ENCODE peak calls at places on chromosomes 6 and 20, in nine cellular contexts. G is lung, V is PC-9, O is OCI-LY7, Z is heart right ventricle, B is HCT116, R is breast epithelium, X is cardiac fibroblast, U is dorsolateral prefrontal cortex. Q is an unnamed sample.

GRCh38 chr6:140300331-140300730 is 925.9 kb upstream of the CITED2 start:
- DNase-seq in R (no peak), U (no peak), B (no peak), X (no peak), V (no peak), O (no peak), G (no peak), Z (no peak), Q (no peak)

GRCh38 chr6:48835421-48835958 is 627.6 kb downstream of the MMUT start:
- DNase-seq in U (no peak), V (peak), X (peak), O (no peak), B (no peak), R (no peak), Z (no peak), G (no peak), Q (no peak)

GRCh38 chr6:154555075-154555677 is 44.7 kb upstream of the CNKSR3 start:
- DNase-seq in G (no peak), U (no peak), O (no peak), B (no peak), R (no peak), X (peak), V (peak), Z (no peak), Q (no peak)

GRCh38 chr6:72621243-72622093 is at the start of gene KCNQ5:
- DNase-seq in V (peak), R (no peak), G (peak), B (no peak), Z (no peak), O (peak), X (peak), U (no peak), Q (no peak)

GRCh38 chr6:157709514-157709913 is 113.5 kb upstream of the SNX9 start:
- DNase-seq in R (no peak), O (no peak), G (no peak), U (no peak), B (no peak), Z (no peak), V (no peak), X (no peak), Q (no peak)

GRCh38 chr6:121443953-121444590 is 8.6 kb downstream of the GJA1 start:
- DNase-seq in V (no peak), B (no peak), U (no peak), X (peak), G (no peak), Z (peak), O (no peak), R (no peak), Q (no peak)

GRCh38 chr6:70312165-70312564 is 9.3 kb upstream of the COL9A1 start:
- DNase-seq in B (peak), V (peak), X (peak), O (no peak), Z (no peak), U (no peak), G (no peak), R (no peak), Q (no peak)

GRCh38 chr20:1644101-1644962 is 13.2 kb downstream of the SIRPG start:
- DNase-seq in O (no peak), B (no peak), U (no peak), X (no peak), G (no peak), R (no peak), Z (no peak), V (no peak), Q (no peak)

GRCh38 chr6:34246563-34247391 is 2.0 kb downstream of the SMIM29 start:
- DNase-seq in X (peak), V (peak), R (no peak), U (no peak), O (peak), G (no peak), Z (no peak), B (no peak), Q (no peak)

GRCh38 chr6:63272397-63272796 is 47.4 kb downstream of the LGSN start:
- DNase-seq in Z (no peak), X (peak), R (no peak), G (no peak), V (no peak), O (peak), U (no peak), B (peak), Q (no peak)

GRCh38 chr20:49078310-49078709 is 32.2 kb downstream of the CSE1L start:
- DNase-seq in R (no peak), Z (no peak), U (no peak), G (no peak), O (no peak), V (no peak), B (no peak), X (no peak), Q (no peak)

GRCh38 chr6:138520463-138520862 is 21.2 kb upstream of the NHSL1 start:
- DNase-seq in R (no peak), O (peak), U (no peak), G (no peak), Z (no peak), V (no peak), B (no peak), X (peak), Q (no peak)

GRCh38 chr20:37925265-37926165 is 22.6 kb downstream of the VSTM2L start:
- DNase-seq in X (no peak), Z (no peak), R (no peak), B (no peak), V (no peak), O (no peak), G (no peak), U (no peak), Q (no peak)

GRCh38 chr6:106360989-106361430 is 493 bp downstream of the CRYBG1 start:
- DNase-seq in B (no peak), X (no peak), U (no peak), V (peak), G (peak), Z (no peak), R (peak), O (no peak), Q (peak)

GRCh38 chr6:40894962-40895799 is 143.8 kb downstream of the UNC5CL start:
- DNase-seq in U (peak), G (peak), V (peak), Z (peak), B (peak), O (no peak), X (peak), R (peak), Q (no peak)

GRCh38 chr20:51542033-51542893 is at the start of gene NFATC2:
- DNase-seq in B (no peak), G (peak), U (no peak), Z (peak), O (peak), X (no peak), R (no peak), V (peak), Q (no peak)

GRCh38 chr6:79868098-79868722 is 79.1 kb downstream of the ELOVL4 start:
- DNase-seq in O (peak), Z (peak), V (peak), B (peak), G (no peak), X (peak), R (no peak), U (no peak), Q (no peak)

GRCh38 chr6:140105857-140106256 is 731.4 kb upstream of the CITED2 start:
- DNase-seq in O (no peak), R (no peak), G (no peak), U (no peak), B (peak), V (no peak), Z (no peak), X (peak), Q (no peak)

GRCh38 chr20:18259730-18260129 is 28.6 kb upstream of the ZNF133 start:
- DNase-seq in B (no peak), G (no peak), V (peak), U (no peak), Z (no peak), X (no peak), R (no peak), O (no peak), Q (no peak)

GRCh38 chr20:23782366-23782983 is 31.7 kb upstream of the CST1 start:
- DNase-seq in G (no peak), X (peak), R (no peak), U (no peak), O (peak), V (peak), Z (peak), B (no peak), Q (no peak)

GRCh38 chr6:154232013-154232920 is 124.3 kb downstream of the IPCEF1 start:
- DNase-seq in U (no peak), Z (no peak), B (no peak), R (no peak), G (no peak), X (no peak), V (no peak), O (no peak), Q (no peak)

GRCh38 chr20:5657190-5657872 is 92.9 kb upstream of the SHLD1 start:
- DNase-seq in O (no peak), V (peak), G (peak), Z (peak), U (no peak), B (no peak), X (peak), R (no peak), Q (no peak)

GRCh38 chr6:57021086-57021720 is 25.3 kb upstream of the KIAA1586 start:
- DNase-seq in R (no peak), U (no peak), V (no peak), Z (no peak), G (no peak), B (peak), O (peak), X (peak), Q (no peak)

DNA sequence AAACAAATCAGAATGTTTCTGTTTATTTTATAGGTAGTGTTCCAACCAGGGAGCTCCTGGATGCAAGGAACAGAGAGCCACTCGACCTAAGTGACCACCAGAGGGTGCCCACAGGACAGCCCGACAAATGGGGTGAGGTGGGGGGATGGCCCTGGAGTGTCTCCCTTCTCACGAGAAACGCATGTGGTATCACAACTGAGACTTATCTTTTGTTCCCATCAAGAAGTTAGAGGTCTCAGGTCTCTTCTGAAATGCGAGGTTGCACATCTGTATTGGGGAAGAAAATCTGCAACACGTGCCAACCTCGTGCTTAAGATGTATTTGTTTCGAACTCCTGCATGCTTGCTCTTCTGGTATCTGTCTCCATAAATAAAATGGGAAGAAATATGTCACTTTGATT is 104.0 kb downstream of the ISM1 start:
- DNase-seq in G (no peak), U (no peak), R (no peak), B (peak), Z (no peak), X (peak), V (no peak), O (no peak), Q (no peak)
- TF ChIP-seq CTCF in G (no peak), U (peak), R (no peak), B (peak), Z (peak), X (peak), V (peak), O (peak), Q (peak)

DNA sequence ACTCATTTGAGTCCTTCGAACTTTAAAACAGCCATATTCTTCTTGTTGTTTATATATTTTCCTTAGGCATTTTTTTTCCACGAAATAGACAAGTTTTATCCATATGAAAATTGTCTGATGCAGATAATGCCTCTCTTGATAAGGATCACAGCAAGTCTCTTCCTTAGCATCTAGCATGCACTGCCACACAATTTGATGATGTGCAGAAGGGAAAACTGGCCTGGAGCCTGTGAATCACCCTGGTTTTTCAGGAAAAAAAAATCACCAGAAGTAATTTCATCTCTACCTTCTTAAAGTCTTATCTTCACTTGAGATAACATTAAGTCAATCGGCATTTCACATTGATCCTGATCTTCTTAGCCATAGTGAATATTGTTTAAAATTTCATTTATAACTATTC is 199.8 kb downstream of the TENT5A start:
- DNase-seq in R (no peak), O (no peak), B (no peak), V (no peak), U (no peak), G (no peak), X (no peak), Z (no peak), Q (no peak)
- TF ChIP-seq CTCF in R (no peak), O (no peak), B (no peak), V (no peak), U (no peak), G (no peak), X (no peak), Z (no peak), Q (no peak)

GRCh38 chr6:11062083-11062482 is 18.0 kb upstream of the ELOVL2 start:
- DNase-seq in O (no peak), G (no peak), B (no peak), R (no peak), U (no peak), X (no peak), Z (no peak), V (no peak), Q (no peak)
- TF ChIP-seq CTCF in O (no peak), G (no peak), B (no peak), R (no peak), U (no peak), X (no peak), Z (no peak), V (no peak), Q (no peak)

GRCh38 chr20:25538838-25539665 is 46.3 kb downstream of the NINL start:
- DNase-seq in U (no peak), V (no peak), R (no peak), Z (no peak), G (no peak), B (no peak), O (no peak), X (no peak), Q (no peak)
- TF ChIP-seq CTCF in U (no peak), V (no peak), R (no peak), Z (no peak), G (no peak), B (no peak), O (no peak), X (no peak), Q (no peak)

DNA sequence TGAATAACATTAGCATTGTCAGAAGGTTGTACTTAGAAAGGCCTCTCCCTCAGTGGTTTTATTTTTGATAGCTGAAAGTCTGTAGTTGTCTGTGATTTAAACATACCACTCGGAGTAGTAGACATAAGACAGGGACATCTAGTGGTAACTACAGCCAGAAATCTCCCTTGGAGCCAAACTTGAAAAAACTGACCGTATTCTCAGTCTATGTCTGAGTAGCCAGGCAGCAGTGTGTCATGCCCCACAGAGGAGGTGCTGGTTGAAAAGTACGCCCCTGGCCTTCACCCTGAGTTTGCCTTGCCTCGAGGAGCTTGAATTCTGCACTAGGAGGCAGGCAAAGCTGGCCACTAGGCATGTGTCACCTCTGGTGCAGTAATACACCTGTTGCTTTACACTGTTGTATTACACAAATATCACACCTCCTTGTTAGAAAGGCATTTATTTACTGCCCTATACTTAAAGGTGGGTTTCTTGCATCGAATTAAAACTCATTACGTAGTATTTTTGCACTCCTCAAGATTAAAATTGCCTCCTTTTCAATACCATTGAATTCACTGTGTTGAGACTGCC is 20.8 kb downstream of the ZBTB2 start:
- DNase-seq in Z (no peak), G (no peak), O (no peak), U (no peak), V (no peak), R (no peak), B (no peak), X (peak), Q (no peak)
- TF ChIP-seq CTCF in Z (peak), G (no peak), O (peak), U (no peak), V (no peak), R (no peak), B (peak), X (peak), Q (peak)

GRCh38 chr20:64144144-64144912 is 19.9 kb upstream of the MYT1 start:
- DNase-seq in R (no peak), G (no peak), V (no peak), U (no peak), X (no peak), O (no peak), Z (no peak), B (no peak), Q (no peak)

GRCh38 chr20:64143018-64143801 is 21.0 kb upstream of the MYT1 start:
- DNase-seq in U (no peak), V (no peak), B (no peak), X (no peak), R (peak), Z (no peak), O (no peak), G (no peak), Q (no peak)

GRCh38 chr20:64146301-64146935 is 17.8 kb upstream of the MYT1 start:
- DNase-seq in O (no peak), X (no peak), Z (no peak), U (peak), R (no peak), B (no peak), V (no peak), G (no peak), Q (no peak)

GRCh38 chr20:64146936-64147451 is 17.3 kb upstream of the MYT1 start:
- DNase-seq in Z (no peak), B (no peak), G (no peak), R (no peak), U (peak), O (no peak), V (no peak), X (no peak), Q (no peak)

GRCh38 chr20:64145458-64146300 is 18.6 kb upstream of the MYT1 start:
- DNase-seq in U (peak), O (no peak), G (no peak), V (no peak), B (peak), Z (no peak), X (no peak), R (peak), Q (no peak)
- TF ChIP-seq CTCF in U (no peak), O (peak), G (no peak), V (peak), B (peak), Z (no peak), X (peak), R (no peak), Q (peak)

DNA sequence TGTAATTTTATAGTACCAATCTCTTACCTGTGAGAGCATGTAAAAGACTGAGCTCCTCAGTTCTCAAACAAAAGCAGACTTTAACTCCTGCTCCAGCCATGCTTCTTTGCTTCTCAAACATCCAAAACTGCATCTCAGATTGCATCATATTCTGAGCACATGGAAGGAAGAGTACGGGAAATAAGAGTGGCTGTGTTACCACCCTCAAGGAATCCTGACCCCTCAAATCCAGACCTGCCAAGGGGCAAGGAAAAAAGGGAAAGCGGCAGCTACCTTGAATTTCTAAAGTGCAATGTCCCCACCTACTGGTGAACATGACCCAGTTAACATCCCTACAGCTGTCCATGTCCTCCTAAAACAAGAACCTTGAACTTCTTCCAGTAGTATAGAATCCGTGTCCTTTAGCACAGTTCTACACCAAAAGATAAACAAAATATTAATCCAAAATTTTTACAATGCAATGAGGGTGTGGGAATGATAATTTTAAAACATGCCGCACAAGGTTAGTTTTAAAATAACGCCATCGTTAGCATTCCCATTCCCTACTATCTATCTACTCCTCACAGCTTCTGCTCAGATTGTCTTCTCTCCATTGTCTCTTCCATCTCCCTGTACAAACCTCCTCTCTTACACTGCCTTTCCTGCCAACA is 34.1 kb upstream of the HLA-DQB1 start:
- DNase-seq in B (peak), R (no peak), O (peak), X (peak), G (peak), Z (peak), V (peak), U (no peak), Q (no peak)
- TF ChIP-seq CTCF in B (peak), R (peak), O (peak), X (peak), G (peak), Z (peak), V (peak), U (peak), Q (peak)

Q was measured in type B pancreatic cell.